ENCODE peak calls at places on chromosomes 4 and X, in five cellular contexts. S is brain microvascular endothelial cell, H is colonic mucosa, R is mammary epithelial cell, Z is dorsolateral prefrontal cortex. N is an unnamed sample.

GRCh38 chr4:76365636-76366035 is 55.3 kb downstream of the CCDC158 start:
- DNase-seq in S (no peak), R (peak), Z (no peak), H (no peak), N (no peak)

GRCh38 chrX:129318375-129318774 is 204.9 kb downstream of the SMARCA1 start:
- DNase-seq in H (peak), S (peak), Z (no peak), R (peak), N (no peak)

GRCh38 chr4:1960170-1960825 is 48.5 kb downstream of the NELFA start:
- DNase-seq in Z (no peak), H (no peak), S (peak), R (no peak), N (no peak)

GRCh38 chr4:186553717-186554116 is 1.6 kb downstream of the MTNR1A start:
- DNase-seq in H (peak), R (no peak), Z (no peak), S (no peak), N (peak)

GRCh38 chrX:123185714-123186113 is 1.6 kb downstream of the GRIA3 start:
- DNase-seq in R (no peak), Z (no peak), H (no peak), S (no peak), N (no peak)

GRCh38 chr4:96166806-96167205 is 326.9 kb downstream of the PDHA2 start:
- DNase-seq in H (no peak), S (no peak), R (peak), Z (no peak), N (no peak)

GRCh38 chr4:23943478-23943877 is 53.6 kb upstream of the PPARGC1A start:
- DNase-seq in S (no peak), R (no peak), Z (no peak), H (no peak), N (no peak)

GRCh38 chr4:40506492-40506891 is 123.2 kb downstream of the RBM47 start:
- DNase-seq in H (no peak), S (no peak), Z (no peak), R (peak), N (no peak)

GRCh38 chrX:143027262-143027661 is 1.5 kb downstream of the SPANXN4 start:
- DNase-seq in S (no peak), R (no peak), H (no peak), Z (no peak), N (no peak)

GRCh38 chrX:111874241-111874640 is 1.7 kb upstream of the TRPC5OS start:
- DNase-seq in H (no peak), S (no peak), Z (no peak), R (no peak), N (no peak)

GRCh38 chrX:23729214-23729613 is 13.9 kb downstream of the ACOT9 start:
- DNase-seq in Z (no peak), S (no peak), R (peak), H (no peak), N (no peak)

GRCh38 chr4:153758688-153759406 is 977 bp downstream of the RNF175 start:
- DNase-seq in H (no peak), S (no peak), R (no peak), Z (no peak), N (no peak)

GRCh38 chr4:73523126-73523525 is 41.6 kb downstream of the AFM start:
- DNase-seq in H (no peak), R (no peak), Z (no peak), S (no peak), N (no peak)

GRCh38 chr4:72326692-72327632 is 242.1 kb downstream of the ADAMTS3 start:
- DNase-seq in H (no peak), R (no peak), Z (no peak), S (no peak), N (no peak)

GRCh38 chr4:72942565-72942964 is 127.0 kb downstream of the COX18 start:
- DNase-seq in R (no peak), H (no peak), Z (no peak), S (no peak), N (no peak)

GRCh38 chrX:39630344-39630743 is 467.4 kb downstream of the BCOR start:
- DNase-seq in Z (no peak), S (no peak), H (no peak), R (no peak), N (no peak)

GRCh38 chr4:145939856-145940255 is 1.2 kb upstream of the ZNF827 start:
- DNase-seq in H (no peak), Z (no peak), R (peak), S (no peak), N (no peak)

GRCh38 chr4:131091896-131092295 is 1995.9 kb downstream of the C4orf33 start:
- DNase-seq in R (peak), S (no peak), H (no peak), Z (no peak), N (no peak)

GRCh38 chr4:71473541-71474240 is 134.9 kb downstream of the SLC4A4 start:
- DNase-seq in R (no peak), S (no peak), Z (no peak), H (no peak), N (no peak)

GRCh38 chrX:14476169-14476568 is 53.2 kb upstream of the GLRA2 start:
- DNase-seq in R (peak), H (peak), Z (no peak), S (no peak), N (no peak)

GRCh38 chr4:84852081-84852480 is 114.4 kb downstream of the WDFY3 start:
- DNase-seq in Z (peak), S (no peak), H (no peak), R (peak), N (no peak)

GRCh38 chr4:108342325-108342986 is 173.7 kb upstream of the LEF1 start:
- DNase-seq in H (no peak), R (no peak), Z (no peak), S (no peak), N (no peak)

GRCh38 chr4:40046311-40046980 is 10.2 kb upstream of the N4BP2 start:
- DNase-seq in H (peak), Z (no peak), R (peak), S (peak), N (no peak)

GRCh38 chrX:69285401-69285871 is 120.2 kb upstream of the PJA1 start:
- DNase-seq in Z (no peak), H (peak), R (no peak), S (no peak), N (no peak)

GRCh38 chr4:76607266-76607799 is 172.3 kb downstream of the SHROOM3 start:
- DNase-seq in H (no peak), R (no peak), S (no peak), Z (no peak), N (no peak)

GRCh38 chr4:65918217-65918616 is 247.9 kb upstream of the EPHA5 start:
- DNase-seq in R (no peak), H (no peak), Z (no peak), S (no peak), N (no peak)

GRCh38 chr4:55132775-55133174 is 7.4 kb upstream of the KDR start:
- DNase-seq in S (no peak), R (no peak), Z (no peak), H (no peak), N (no peak)

GRCh38 chrX:43589735-43590515 is 66.2 kb upstream of the MAOA start:
- DNase-seq in R (peak), Z (no peak), S (no peak), H (no peak), N (no peak)

GRCh38 chr4:140626982-140627381 is 58.2 kb upstream of the UCP1 start:
- DNase-seq in R (no peak), S (no peak), H (no peak), Z (no peak), N (no peak)

GRCh38 chrX:68193786-68194185 is 239.5 kb downstream of the OPHN1 start:
- DNase-seq in H (no peak), R (no peak), S (no peak), Z (no peak), N (no peak)

GRCh38 chrX:124497386-124497785 is 151.0 kb downstream of the SH2D1A start:
- DNase-seq in R (peak), S (no peak), Z (no peak), H (no peak), N (no peak)

GRCh38 chr4:136864580-136865185 is 667.6 kb downstream of the PCDH18 start:
- DNase-seq in S (peak), R (peak), H (peak), Z (no peak), N (no peak)

GRCh38 chr4:17155486-17155885 is 257.0 kb upstream of the LDB2 start:
- DNase-seq in H (no peak), Z (no peak), R (no peak), S (no peak), N (no peak)

GRCh38 chrX:150936556-150936955 is 38.1 kb upstream of the CD99L2 start:
- DNase-seq in H (no peak), Z (no peak), S (no peak), R (no peak), N (no peak)

GRCh38 chr4:140256335-140256734 is 102.4 kb upstream of the MAML3 start:
- DNase-seq in S (peak), Z (no peak), H (no peak), R (peak), N (no peak)

GRCh38 chr4:88616275-88616996 is 24.2 kb downstream of the HERC3 start:
- DNase-seq in S (peak), H (no peak), R (peak), Z (no peak), N (no peak)

GRCh38 chrX:108131471-108131870 is 39.9 kb downstream of the ATG4A start:
- DNase-seq in H (no peak), Z (no peak), S (peak), R (no peak), N (no peak)

DNA sequence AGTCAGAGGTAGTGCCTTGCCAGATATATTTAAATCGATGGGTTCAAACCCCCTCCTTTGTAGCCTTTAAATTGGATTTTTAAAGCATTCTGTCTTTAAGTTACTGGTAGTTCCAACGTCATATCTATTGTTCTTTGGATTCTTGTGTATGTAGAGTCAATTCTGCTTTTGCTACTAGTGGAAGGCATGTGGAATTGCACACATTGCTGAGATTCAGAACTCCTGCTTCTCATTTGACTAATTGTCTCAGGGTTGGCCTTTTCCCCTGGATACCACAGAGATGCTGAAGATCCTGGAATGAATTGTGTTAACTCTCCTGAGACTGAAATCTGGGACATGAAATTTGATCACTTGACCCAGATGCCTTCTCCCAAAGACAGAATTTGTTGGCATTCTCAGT is 328.3 kb upstream of the RPS6KA3 start:
- DNase-seq in S (no peak), Z (no peak), R (no peak), H (no peak), N (no peak)
- TF ChIP-seq CTCF in S (peak), Z (no peak), R (peak), H (no peak), N (peak)

DNA sequence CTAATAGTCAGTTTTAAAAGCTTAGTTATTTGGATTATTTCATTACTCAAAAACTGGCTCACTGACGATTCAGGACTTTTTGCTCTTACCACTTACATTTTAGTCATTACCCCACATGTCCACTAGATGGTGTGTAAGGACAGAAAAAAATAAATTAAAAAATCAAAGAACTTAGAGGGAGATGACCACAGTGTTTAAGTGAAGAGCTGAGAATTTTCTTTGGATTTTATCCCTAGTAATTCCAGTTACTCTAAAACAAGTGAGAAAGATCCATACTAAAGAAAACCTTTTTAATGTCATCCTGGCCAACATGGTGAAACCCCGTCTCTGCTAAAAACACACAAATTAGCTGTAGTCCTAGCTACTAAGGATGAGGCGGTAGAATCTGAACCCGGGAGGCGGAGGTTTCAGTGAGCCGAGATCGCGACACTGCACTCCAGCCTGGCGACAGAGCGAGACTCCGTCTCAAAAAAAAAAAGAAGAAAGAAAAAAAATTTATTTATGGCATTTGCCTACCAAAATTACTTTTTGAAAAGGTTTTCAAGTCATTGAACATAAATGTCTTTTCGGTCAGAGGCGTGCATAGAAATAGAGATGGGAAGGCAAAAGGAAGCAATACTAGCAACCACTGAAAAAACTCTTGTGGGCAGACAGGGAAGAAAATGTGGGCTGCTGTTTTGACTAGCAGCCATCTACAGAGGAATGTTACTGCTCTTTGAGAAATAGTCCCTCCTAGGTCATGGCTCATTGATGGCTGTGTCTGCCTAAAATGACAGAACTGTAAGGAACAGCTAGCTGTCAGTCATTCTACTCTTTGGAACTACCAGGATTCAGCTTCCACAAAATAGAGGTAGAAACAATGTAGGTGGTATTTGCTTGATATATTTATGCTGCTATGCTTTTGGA is 26.6 kb upstream of the TMPRSS11B start:
- DNase-seq in R (peak), Z (no peak), S (peak), H (no peak), N (no peak)
- TF ChIP-seq CTCF in R (peak), Z (peak), S (peak), H (peak), N (peak)

GRCh38 chr4:168999836-169000235 is 10.2 kb downstream of the CBR4 start:
- DNase-seq in H (no peak), Z (no peak), S (no peak), R (no peak), N (no peak)

GRCh38 chr4:168993724-168994510 is 16.1 kb downstream of the CBR4 start:
- DNase-seq in R (peak), Z (no peak), S (peak), H (no peak), N (no peak)

GRCh38 chr4:168995537-168996295 is 14.3 kb downstream of the CBR4 start:
- DNase-seq in S (no peak), Z (no peak), R (peak), H (no peak), N (no peak)

GRCh38 chr4:168998596-168998995 is 11.5 kb downstream of the CBR4 start:
- DNase-seq in Z (no peak), H (no peak), S (no peak), R (no peak), N (no peak)

DNA sequence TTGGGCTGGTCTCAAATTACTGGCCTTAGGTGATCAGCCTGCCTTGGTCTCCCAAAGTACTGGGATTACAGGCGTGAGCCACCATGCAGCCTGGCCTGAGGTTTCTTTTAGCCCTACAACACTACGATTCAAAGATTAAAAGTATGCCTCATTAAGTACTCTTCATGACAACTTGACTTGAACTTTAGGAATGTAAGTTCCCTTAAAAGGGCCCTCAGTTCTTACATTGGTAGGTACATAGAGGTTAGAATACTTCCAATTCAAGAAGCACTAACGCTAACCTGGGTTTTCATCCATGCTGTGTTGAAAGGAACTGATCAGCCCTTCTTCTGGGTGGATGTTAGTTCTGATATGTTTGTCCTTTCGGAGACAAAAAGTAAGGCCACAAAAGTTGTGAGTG is 15.1 kb downstream of the CBR4 start:
- DNase-seq in R (no peak), Z (no peak), S (no peak), H (no peak), N (no peak)
- TF ChIP-seq CTCF in R (no peak), Z (no peak), S (no peak), H (no peak), N (no peak)

GRCh38 chr4:620201-620600 is 5.2 kb upstream of the PDE6B start:
- DNase-seq in H (no peak), S (no peak), R (no peak), Z (peak), N (peak)
- TF ChIP-seq CTCF in H (no peak), S (no peak), R (no peak), Z (no peak), N (no peak)

DNA sequence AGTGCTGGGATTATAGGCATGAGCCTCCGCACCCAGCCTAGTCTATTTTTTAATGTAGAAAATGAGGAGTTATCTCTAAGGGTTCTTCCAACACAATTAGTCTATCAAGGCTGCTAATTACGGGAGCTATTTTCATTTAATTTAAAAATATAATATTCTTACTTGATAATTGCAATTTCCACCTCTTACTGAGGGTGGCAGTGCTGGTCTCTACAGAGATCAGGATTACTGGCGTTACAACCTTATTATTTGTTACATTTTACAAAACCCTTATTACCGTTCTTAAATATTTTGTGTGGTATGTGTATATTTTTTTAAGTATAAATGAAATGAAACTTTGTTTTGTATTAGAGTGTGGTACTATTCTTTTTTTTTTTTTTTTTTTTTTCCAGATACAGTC is 17.6 kb upstream of the GK start:
- DNase-seq in S (no peak), H (no peak), Z (no peak), R (no peak), N (no peak)
- TF ChIP-seq CTCF in S (peak), H (peak), Z (no peak), R (peak), N (peak)

GRCh38 chrX:54043084-54043483 is 1.2 kb downstream of the PHF8 start:
- DNase-seq in R (no peak), S (no peak), Z (no peak), H (no peak), N (no peak)

GRCh38 chrX:54044877-54045328 is 630 bp upstream of the PHF8 start:
- DNase-seq in R (no peak), H (no peak), Z (no peak), S (no peak), N (no peak)

GRCh38 chrX:54043696-54044125 is 562 bp downstream of the PHF8 start:
- DNase-seq in Z (no peak), H (peak), R (peak), S (no peak), N (peak)

GRCh38 chrX:54044126-54044876 is at the start of gene PHF8:
- DNase-seq in R (peak), S (peak), Z (peak), H (peak), N (peak)

GRCh38 chrX:54042609-54043010 is 1.7 kb downstream of the PHF8 start:
- DNase-seq in H (peak), R (peak), Z (no peak), S (peak), N (no peak)
- TF ChIP-seq CTCF in H (no peak), R (no peak), Z (no peak), S (peak), N (peak)

DNA sequence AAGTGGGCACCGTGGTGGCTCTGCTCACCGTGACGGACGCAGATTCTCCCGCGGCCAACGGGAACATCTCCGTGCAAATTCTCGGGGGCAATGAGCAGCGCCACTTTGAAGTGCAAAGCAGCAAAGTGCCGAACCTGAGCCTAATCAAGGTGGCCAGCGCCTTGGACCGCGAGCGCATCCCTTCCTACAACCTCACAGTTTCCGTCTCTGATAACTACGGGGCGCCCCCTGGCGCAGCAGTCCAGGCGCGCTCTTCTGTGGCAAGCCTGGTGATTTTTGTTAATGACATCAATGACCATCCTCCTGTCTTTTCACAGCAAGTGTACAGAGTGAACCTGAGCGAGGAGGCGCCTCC is 2.7 kb downstream of the FAT4 start:
- DNase-seq in Z (peak), S (peak), R (peak), H (peak), N (no peak)
- TF ChIP-seq CTCF in Z (peak), S (peak), R (peak), H (no peak), N (peak)

GRCh38 chr4:57265831-57266582 is 155.8 kb upstream of the IGFBP7 start:
- DNase-seq in S (no peak), H (no peak), R (no peak), Z (no peak), N (no peak)
- TF ChIP-seq CTCF in S (no peak), H (no peak), R (no peak), Z (peak), N (no peak)

DNA sequence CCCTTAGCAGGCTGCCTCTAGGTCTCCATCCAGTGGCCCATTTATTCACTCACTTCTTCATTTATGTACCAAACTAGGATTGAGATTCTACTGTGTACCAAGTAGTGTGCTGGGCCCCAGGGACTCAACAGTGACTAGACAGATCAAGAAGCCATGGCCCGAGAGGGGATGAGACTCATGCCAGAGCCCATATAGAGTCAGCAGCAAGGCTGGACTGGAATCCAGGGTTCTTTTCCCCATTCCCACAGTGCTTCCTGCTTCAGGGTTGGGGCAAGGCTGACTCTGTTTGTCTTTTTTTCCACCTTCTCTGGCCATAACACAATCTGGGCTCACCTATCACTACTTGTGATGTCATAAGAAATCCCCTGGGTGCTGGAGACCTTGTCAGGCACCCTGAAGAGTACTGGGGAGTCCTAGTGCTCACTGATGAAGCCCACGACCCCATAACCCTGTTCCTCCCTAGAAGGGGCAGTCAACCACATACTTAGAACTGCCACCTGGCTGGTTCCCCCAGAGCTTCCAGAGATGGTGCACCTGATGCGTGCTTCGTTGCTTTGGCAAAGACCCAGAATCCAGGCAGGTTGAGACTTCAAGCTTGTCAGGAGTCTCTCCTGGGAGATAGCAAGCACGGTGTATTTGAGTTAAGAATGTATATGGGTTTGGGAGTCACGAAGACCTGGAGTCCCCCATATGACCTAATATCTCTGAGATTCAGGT is 6.2 kb downstream of the RTL5 start:
- DNase-seq in S (no peak), H (no peak), Z (no peak), R (no peak), N (no peak)
- TF ChIP-seq CTCF in S (no peak), H (no peak), Z (no peak), R (no peak), N (no peak)

N was measured in osteocyte.